ENCODE peak calls at places on chromosome 1, in nine cellular contexts. One of them, this sample, is unnamed.

GRCh38 chr1:103256490-103256889 is 148.2 kb upstream of the COL11A1 start:
- DNase-seq in CD4-positive, alpha-beta memory T cell: no peak
- DNase-seq in breast epithelium: no peak
- DNase-seq in kidney: no peak
- DNase-seq in heart left ventricle: no peak
- DNase-seq in GM06990: no peak
- DNase-seq in aorta: no peak
- DNase-seq in astrocyte: peak
- DNase-seq in cardiac muscle cell: no peak
- DNase-seq in this sample: no peak

GRCh38 chr1:159977364-159978106 is 23.5 kb upstream of the SLAMF9 start:
- DNase-seq in astrocyte: no peak
- DNase-seq in heart left ventricle: no peak
- DNase-seq in kidney: no peak
- DNase-seq in breast epithelium: no peak
- DNase-seq in aorta: no peak
- DNase-seq in GM06990: no peak
- DNase-seq in CD4-positive, alpha-beta memory T cell: no peak
- DNase-seq in cardiac muscle cell: no peak
- DNase-seq in this sample: no peak

GRCh38 chr1:4584471-4584870 is 69.9 kb upstream of the AJAP1 start:
- DNase-seq in cardiac muscle cell: no peak
- DNase-seq in CD4-positive, alpha-beta memory T cell: no peak
- DNase-seq in breast epithelium: no peak
- DNase-seq in kidney: no peak
- DNase-seq in aorta: no peak
- DNase-seq in heart left ventricle: no peak
- DNase-seq in astrocyte: no peak
- DNase-seq in GM06990: no peak
- DNase-seq in this sample: no peak

GRCh38 chr1:112544753-112545152 is 36.0 kb downstream of the WNT2B start:
- DNase-seq in CD4-positive, alpha-beta memory T cell: no peak
- DNase-seq in astrocyte: peak
- DNase-seq in GM06990: no peak
- DNase-seq in aorta: no peak
- DNase-seq in cardiac muscle cell: peak
- DNase-seq in kidney: no peak
- DNase-seq in heart left ventricle: no peak
- DNase-seq in breast epithelium: no peak
- DNase-seq in this sample: no peak

GRCh38 chr1:93079685-93080141 is 630 bp downstream of the MTF2 start:
- DNase-seq in cardiac muscle cell: peak
- DNase-seq in CD4-positive, alpha-beta memory T cell: no peak
- DNase-seq in GM06990: peak
- DNase-seq in kidney: peak
- DNase-seq in astrocyte: no peak
- DNase-seq in breast epithelium: no peak
- DNase-seq in aorta: peak
- DNase-seq in heart left ventricle: peak
- DNase-seq in this sample: peak

GRCh38 chr1:48619529-48619928 is 147.5 kb upstream of the SPATA6 start:
- DNase-seq in GM06990: no peak
- DNase-seq in astrocyte: peak
- DNase-seq in aorta: no peak
- DNase-seq in heart left ventricle: peak
- DNase-seq in CD4-positive, alpha-beta memory T cell: no peak
- DNase-seq in kidney: peak
- DNase-seq in breast epithelium: no peak
- DNase-seq in cardiac muscle cell: no peak
- DNase-seq in this sample: no peak

GRCh38 chr1:28437924-28438699 is 67.7 kb upstream of the RCC1 start:
- DNase-seq in astrocyte: peak
- DNase-seq in cardiac muscle cell: peak
- DNase-seq in breast epithelium: peak
- DNase-seq in kidney: peak
- DNase-seq in GM06990: no peak
- DNase-seq in aorta: peak
- DNase-seq in CD4-positive, alpha-beta memory T cell: no peak
- DNase-seq in heart left ventricle: peak
- DNase-seq in this sample: peak

GRCh38 chr1:54254055-54254454 is 54.1 kb downstream of the MRPL37 start:
- DNase-seq in aorta: no peak
- DNase-seq in kidney: peak
- DNase-seq in heart left ventricle: no peak
- DNase-seq in cardiac muscle cell: peak
- DNase-seq in astrocyte: peak
- DNase-seq in CD4-positive, alpha-beta memory T cell: no peak
- DNase-seq in GM06990: no peak
- DNase-seq in breast epithelium: peak
- DNase-seq in this sample: peak

GRCh38 chr1:234561322-234561721 is 48.7 kb downstream of the IRF2BP2 start:
- DNase-seq in GM06990: no peak
- DNase-seq in breast epithelium: no peak
- DNase-seq in CD4-positive, alpha-beta memory T cell: no peak
- DNase-seq in heart left ventricle: no peak
- DNase-seq in kidney: no peak
- DNase-seq in aorta: no peak
- DNase-seq in astrocyte: no peak
- DNase-seq in cardiac muscle cell: no peak
- DNase-seq in this sample: no peak

GRCh38 chr1:66353207-66353606 is 180.7 kb upstream of the SGIP1 start:
- DNase-seq in kidney: no peak
- DNase-seq in GM06990: no peak
- DNase-seq in aorta: no peak
- DNase-seq in astrocyte: no peak
- DNase-seq in heart left ventricle: no peak
- DNase-seq in CD4-positive, alpha-beta memory T cell: no peak
- DNase-seq in cardiac muscle cell: no peak
- DNase-seq in breast epithelium: no peak
- DNase-seq in this sample: no peak
- H3K4me3 ChIP-seq in kidney: no peak
- H3K4me3 ChIP-seq in GM06990: no peak
- H3K4me3 ChIP-seq in aorta: no peak
- H3K4me3 ChIP-seq in astrocyte: no peak
- H3K4me3 ChIP-seq in heart left ventricle: no peak
- H3K4me3 ChIP-seq in CD4-positive, alpha-beta memory T cell: no peak
- H3K4me3 ChIP-seq in cardiac muscle cell: no peak
- H3K4me3 ChIP-seq in breast epithelium: no peak
- H3K4me3 ChIP-seq in this sample: no peak

GRCh38 chr1:3353901-3354300 is 100.6 kb upstream of the ARHGEF16 start:
- DNase-seq in GM06990: no peak
- DNase-seq in heart left ventricle: no peak
- DNase-seq in cardiac muscle cell: no peak
- DNase-seq in aorta: no peak
- DNase-seq in breast epithelium: no peak
- DNase-seq in kidney: no peak
- DNase-seq in astrocyte: no peak
- DNase-seq in CD4-positive, alpha-beta memory T cell: no peak
- DNase-seq in this sample: no peak

GRCh38 chr1:3351300-3352083 is 103.0 kb upstream of the ARHGEF16 start:
- DNase-seq in CD4-positive, alpha-beta memory T cell: no peak
- DNase-seq in breast epithelium: no peak
- DNase-seq in astrocyte: no peak
- DNase-seq in aorta: no peak
- DNase-seq in kidney: no peak
- DNase-seq in cardiac muscle cell: no peak
- DNase-seq in heart left ventricle: no peak
- DNase-seq in GM06990: no peak
- DNase-seq in this sample: no peak

GRCh38 chr1:3352952-3353331 is 101.5 kb upstream of the ARHGEF16 start:
- DNase-seq in cardiac muscle cell: peak
- DNase-seq in breast epithelium: no peak
- DNase-seq in astrocyte: peak
- DNase-seq in kidney: peak
- DNase-seq in aorta: peak
- DNase-seq in CD4-positive, alpha-beta memory T cell: no peak
- DNase-seq in heart left ventricle: peak
- DNase-seq in GM06990: no peak
- DNase-seq in this sample: peak

GRCh38 chr1:3350441-3351261 is 103.8 kb upstream of the ARHGEF16 start:
- DNase-seq in breast epithelium: no peak
- DNase-seq in heart left ventricle: peak
- DNase-seq in CD4-positive, alpha-beta memory T cell: no peak
- DNase-seq in GM06990: no peak
- DNase-seq in kidney: no peak
- DNase-seq in cardiac muscle cell: no peak
- DNase-seq in aorta: peak
- DNase-seq in astrocyte: no peak
- DNase-seq in this sample: no peak

DNA sequence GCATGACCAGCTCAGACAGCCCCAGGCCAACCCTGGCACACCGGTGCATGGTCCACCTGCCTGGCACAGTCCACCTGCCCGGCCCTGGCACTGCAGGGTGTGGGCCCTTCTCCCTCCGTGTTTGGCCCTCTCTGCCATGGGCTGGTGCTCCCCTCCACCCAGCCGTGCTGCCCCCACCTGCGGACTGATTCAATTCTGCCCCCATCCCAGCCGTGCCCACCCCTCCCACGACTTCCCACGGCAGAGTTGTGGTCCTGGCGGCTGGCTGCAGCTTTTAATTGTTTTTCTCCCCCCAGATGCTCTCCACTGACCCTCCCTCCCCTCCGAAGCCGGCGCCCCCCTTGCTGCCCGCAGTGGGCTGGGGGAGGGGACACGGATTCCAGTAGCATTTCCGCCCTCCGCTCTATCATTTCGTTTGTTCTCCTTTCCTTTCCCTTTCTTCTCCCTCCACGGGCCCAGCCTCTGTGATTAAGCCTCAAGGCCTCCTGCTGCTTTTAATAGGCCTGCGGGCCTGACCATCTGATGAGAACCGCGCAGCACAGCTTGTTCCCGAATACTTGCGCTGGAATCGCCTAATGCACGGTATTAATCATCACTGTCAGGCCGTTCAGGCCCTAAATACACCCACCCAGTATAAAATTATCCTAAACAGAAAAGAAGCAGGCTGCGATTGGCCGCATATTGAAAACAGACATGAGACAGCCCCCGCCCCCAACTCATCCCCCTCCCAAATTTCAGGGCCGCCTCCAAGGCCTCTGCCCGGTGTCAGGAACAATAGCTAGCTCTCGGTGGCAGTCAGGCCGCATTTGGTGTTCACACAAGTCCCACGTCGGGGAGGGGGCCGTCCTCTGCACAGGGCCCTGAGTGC is 102.1 kb upstream of the ARHGEF16 start:
- DNase-seq in cardiac muscle cell: peak
- DNase-seq in kidney: peak
- DNase-seq in astrocyte: peak
- DNase-seq in breast epithelium: no peak
- DNase-seq in CD4-positive, alpha-beta memory T cell: no peak
- DNase-seq in aorta: peak
- DNase-seq in GM06990: no peak
- DNase-seq in heart left ventricle: peak
- DNase-seq in this sample: peak
- H3K4me3 ChIP-seq in cardiac muscle cell: no peak
- H3K4me3 ChIP-seq in kidney: no peak
- H3K4me3 ChIP-seq in astrocyte: no peak
- H3K4me3 ChIP-seq in breast epithelium: no peak
- H3K4me3 ChIP-seq in CD4-positive, alpha-beta memory T cell: no peak
- H3K4me3 ChIP-seq in aorta: no peak
- H3K4me3 ChIP-seq in GM06990: no peak
- H3K4me3 ChIP-seq in heart left ventricle: no peak
- H3K4me3 ChIP-seq in this sample: no peak

DNA sequence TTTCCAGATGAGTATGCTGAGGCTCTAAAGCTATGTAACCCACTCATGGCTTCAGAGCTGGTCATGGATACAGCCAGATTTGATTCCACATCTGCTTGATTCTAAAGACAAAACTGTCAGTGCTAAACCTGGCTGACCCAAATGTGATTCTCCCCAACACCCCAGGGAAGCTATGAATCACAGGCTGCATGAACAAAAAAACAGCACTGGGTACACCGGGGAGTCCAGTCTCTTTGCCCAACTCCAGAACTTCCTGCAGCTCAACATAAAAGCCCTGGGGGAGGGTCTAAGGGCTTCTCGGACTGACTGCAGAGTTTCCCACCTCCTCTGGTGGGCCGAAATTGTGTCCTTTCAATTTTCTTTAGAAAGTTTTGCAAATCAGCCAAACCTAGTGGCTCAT is 59.2 kb downstream of the PLPP3 start:
- DNase-seq in breast epithelium: no peak
- DNase-seq in astrocyte: no peak
- DNase-seq in cardiac muscle cell: no peak
- DNase-seq in heart left ventricle: no peak
- DNase-seq in CD4-positive, alpha-beta memory T cell: no peak
- DNase-seq in kidney: no peak
- DNase-seq in aorta: no peak
- DNase-seq in GM06990: no peak
- DNase-seq in this sample: no peak
- H3K4me3 ChIP-seq in breast epithelium: no peak
- H3K4me3 ChIP-seq in astrocyte: no peak
- H3K4me3 ChIP-seq in cardiac muscle cell: no peak
- H3K4me3 ChIP-seq in heart left ventricle: no peak
- H3K4me3 ChIP-seq in CD4-positive, alpha-beta memory T cell: no peak
- H3K4me3 ChIP-seq in kidney: no peak
- H3K4me3 ChIP-seq in aorta: no peak
- H3K4me3 ChIP-seq in GM06990: no peak
- H3K4me3 ChIP-seq in this sample: no peak

GRCh38 chr1:147673401-147673800 is 3.1 kb upstream of the ACP6 start:
- DNase-seq in aorta: no peak
- DNase-seq in kidney: no peak
- DNase-seq in cardiac muscle cell: peak
- DNase-seq in CD4-positive, alpha-beta memory T cell: no peak
- DNase-seq in astrocyte: peak
- DNase-seq in breast epithelium: no peak
- DNase-seq in GM06990: no peak
- DNase-seq in heart left ventricle: no peak
- DNase-seq in this sample: no peak

GRCh38 chr1:147673816-147674215 is 3.5 kb upstream of the ACP6 start:
- DNase-seq in astrocyte: no peak
- DNase-seq in CD4-positive, alpha-beta memory T cell: no peak
- DNase-seq in breast epithelium: no peak
- DNase-seq in kidney: no peak
- DNase-seq in cardiac muscle cell: peak
- DNase-seq in heart left ventricle: no peak
- DNase-seq in GM06990: no peak
- DNase-seq in aorta: no peak
- DNase-seq in this sample: no peak

DNA sequence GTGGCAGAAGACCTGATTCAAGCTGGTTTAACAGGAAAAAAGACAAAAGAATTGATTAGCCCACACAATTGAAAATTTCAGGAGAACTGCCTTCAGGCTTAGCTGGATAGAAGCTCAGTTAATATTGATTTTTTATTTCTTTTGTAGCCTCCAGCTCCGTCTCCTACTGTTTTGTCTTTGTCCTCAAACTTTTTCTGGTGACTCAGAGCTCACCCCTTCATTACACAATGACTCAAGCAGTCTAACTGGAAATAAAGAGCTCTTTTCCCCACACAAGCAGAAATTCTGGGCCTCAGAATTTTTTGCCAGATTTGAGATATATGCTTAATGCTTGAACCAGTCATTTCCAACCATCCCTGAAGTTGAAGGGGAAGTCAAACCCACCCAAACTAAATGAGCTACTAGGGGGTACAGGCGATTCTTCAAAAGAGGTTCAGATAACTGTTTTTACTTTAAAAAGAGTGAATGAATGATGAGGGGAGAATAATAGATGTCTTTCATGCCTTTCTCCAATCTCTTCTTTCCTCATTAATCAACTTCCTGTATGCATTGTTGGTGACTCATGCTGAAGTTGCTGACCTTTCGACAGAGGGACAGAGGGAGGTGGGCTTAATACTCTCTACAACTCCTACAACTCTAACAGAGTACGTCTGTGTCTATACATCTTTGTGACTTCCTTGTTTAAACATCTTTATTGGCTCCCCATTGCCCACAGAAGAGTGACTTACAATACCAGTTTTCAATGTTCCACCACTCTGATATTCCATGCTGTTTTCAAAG is 6.2 kb upstream of the ACP6 start:
- DNase-seq in astrocyte: peak
- DNase-seq in kidney: no peak
- DNase-seq in heart left ventricle: no peak
- DNase-seq in cardiac muscle cell: peak
- DNase-seq in GM06990: no peak
- DNase-seq in CD4-positive, alpha-beta memory T cell: no peak
- DNase-seq in breast epithelium: no peak
- DNase-seq in aorta: no peak
- DNase-seq in this sample: no peak
- H3K4me3 ChIP-seq in astrocyte: no peak
- H3K4me3 ChIP-seq in kidney: no peak
- H3K4me3 ChIP-seq in heart left ventricle: no peak
- H3K4me3 ChIP-seq in cardiac muscle cell: no peak
- H3K4me3 ChIP-seq in GM06990: no peak
- H3K4me3 ChIP-seq in CD4-positive, alpha-beta memory T cell: no peak
- H3K4me3 ChIP-seq in breast epithelium: no peak
- H3K4me3 ChIP-seq in aorta: no peak
- H3K4me3 ChIP-seq in this sample: no peak

This sample was measured in transverse colon.